ENCODE peak calls at places on chromosomes 7 and 10, in eight cellular contexts. One of them, this sample, is unnamed.

GRCh38 chr7:25549315-25549933 is 321.1 kb upstream of the NPVF start:
- DNase-seq in EL: no peak
- DNase-seq in activated CD4-positive, CD25-positive, alpha-beta regulatory T cell treated with anti-CD3 and anti-CD28 coated beads, Interleukin-2, amount 50 U/mL, for 72 hours: no peak
- DNase-seq in neural progenitor cell: peak; percentile 11
- DNase-seq in caudate nucleus: no peak
- DNase-seq in HCEC 1CT: no peak
- DNase-seq in GM23338: peak; percentile 7
- DNase-seq in EH: no peak
- DNase-seq in this sample: no peak

GRCh38 chr10:78925275-78925674 is 143.5 kb upstream of the ZMIZ1 start:
- DNase-seq in EL: no peak
- DNase-seq in activated CD4-positive, CD25-positive, alpha-beta regulatory T cell treated with anti-CD3 and anti-CD28 coated beads, Interleukin-2, amount 50 U/mL, for 72 hours: no peak
- DNase-seq in neural progenitor cell: no peak
- DNase-seq in caudate nucleus: no peak
- DNase-seq in HCEC 1CT: no peak
- DNase-seq in GM23338: no peak
- DNase-seq in EH: no peak
- DNase-seq in this sample: no peak

GRCh38 chr10:32981760-32982159 is 23.7 kb upstream of the ITGB1 start:
- DNase-seq in EL: peak; percentile 55
- DNase-seq in activated CD4-positive, CD25-positive, alpha-beta regulatory T cell treated with anti-CD3 and anti-CD28 coated beads, Interleukin-2, amount 50 U/mL, for 72 hours: no peak
- DNase-seq in neural progenitor cell: no peak
- DNase-seq in caudate nucleus: no peak
- DNase-seq in HCEC 1CT: peak; percentile 54
- DNase-seq in GM23338: no peak
- DNase-seq in EH: peak; percentile 57
- DNase-seq in this sample: no peak

GRCh38 chr10:133399123-133399601 is 5.2 kb downstream of the MTG1 start:
- DNase-seq in EL: no peak
- DNase-seq in activated CD4-positive, CD25-positive, alpha-beta regulatory T cell treated with anti-CD3 and anti-CD28 coated beads, Interleukin-2, amount 50 U/mL, for 72 hours: no peak
- DNase-seq in neural progenitor cell: no peak
- DNase-seq in caudate nucleus: no peak
- DNase-seq in HCEC 1CT: no peak
- DNase-seq in GM23338: no peak
- DNase-seq in EH: no peak
- DNase-seq in this sample: no peak

GRCh38 chr10:14093735-14094484 is 236.8 kb downstream of the FRMD4A start:
- DNase-seq in EL: peak; percentile 57
- DNase-seq in activated CD4-positive, CD25-positive, alpha-beta regulatory T cell treated with anti-CD3 and anti-CD28 coated beads, Interleukin-2, amount 50 U/mL, for 72 hours: no peak
- DNase-seq in neural progenitor cell: peak; percentile 68
- DNase-seq in caudate nucleus: no peak
- DNase-seq in HCEC 1CT: peak; percentile 54
- DNase-seq in GM23338: peak; percentile 84
- DNase-seq in EH: peak; percentile 76
- DNase-seq in this sample: peak; percentile 20

GRCh38 chr7:101156277-101156676 is 2.0 kb downstream of the AP1S1 start:
- DNase-seq in EL: no peak
- DNase-seq in activated CD4-positive, CD25-positive, alpha-beta regulatory T cell treated with anti-CD3 and anti-CD28 coated beads, Interleukin-2, amount 50 U/mL, for 72 hours: no peak
- DNase-seq in neural progenitor cell: no peak
- DNase-seq in caudate nucleus: no peak
- DNase-seq in HCEC 1CT: no peak
- DNase-seq in GM23338: peak; percentile 58
- DNase-seq in EH: no peak
- DNase-seq in this sample: no peak

GRCh38 chr7:122383934-122384333 is 79.4 kb upstream of the FEZF1 start:
- DNase-seq in EL: no peak
- DNase-seq in activated CD4-positive, CD25-positive, alpha-beta regulatory T cell treated with anti-CD3 and anti-CD28 coated beads, Interleukin-2, amount 50 U/mL, for 72 hours: no peak
- DNase-seq in neural progenitor cell: peak; percentile 46
- DNase-seq in caudate nucleus: no peak
- DNase-seq in HCEC 1CT: no peak
- DNase-seq in GM23338: no peak
- DNase-seq in EH: no peak
- DNase-seq in this sample: no peak

GRCh38 chr10:100779329-100779728 is 33.9 kb downstream of the PAX2 start:
- DNase-seq in EL: no peak
- DNase-seq in activated CD4-positive, CD25-positive, alpha-beta regulatory T cell treated with anti-CD3 and anti-CD28 coated beads, Interleukin-2, amount 50 U/mL, for 72 hours: no peak
- DNase-seq in neural progenitor cell: no peak
- DNase-seq in caudate nucleus: no peak
- DNase-seq in HCEC 1CT: no peak
- DNase-seq in GM23338: no peak
- DNase-seq in EH: no peak
- DNase-seq in this sample: no peak

GRCh38 chr7:101399759-101400158 is 37.1 kb downstream of the COL26A1 start:
- DNase-seq in EL: peak; percentile 44
- DNase-seq in activated CD4-positive, CD25-positive, alpha-beta regulatory T cell treated with anti-CD3 and anti-CD28 coated beads, Interleukin-2, amount 50 U/mL, for 72 hours: no peak
- DNase-seq in neural progenitor cell: no peak
- DNase-seq in caudate nucleus: no peak
- DNase-seq in HCEC 1CT: no peak
- DNase-seq in GM23338: no peak
- DNase-seq in EH: peak; percentile 69
- DNase-seq in this sample: no peak

GRCh38 chr10:55550241-55550640 is 749.2 kb upstream of the PCDH15 start:
- DNase-seq in EL: no peak
- DNase-seq in activated CD4-positive, CD25-positive, alpha-beta regulatory T cell treated with anti-CD3 and anti-CD28 coated beads, Interleukin-2, amount 50 U/mL, for 72 hours: no peak
- DNase-seq in neural progenitor cell: no peak
- DNase-seq in caudate nucleus: no peak
- DNase-seq in HCEC 1CT: no peak
- DNase-seq in GM23338: no peak
- DNase-seq in EH: no peak
- DNase-seq in this sample: no peak

GRCh38 chr10:101050206-101051069 is 11.4 kb upstream of the KAZALD1 start:
- DNase-seq in EL: peak; percentile 57
- DNase-seq in activated CD4-positive, CD25-positive, alpha-beta regulatory T cell treated with anti-CD3 and anti-CD28 coated beads, Interleukin-2, amount 50 U/mL, for 72 hours: peak; percentile 82
- DNase-seq in neural progenitor cell: peak; percentile 86
- DNase-seq in caudate nucleus: no peak
- DNase-seq in HCEC 1CT: peak; percentile 19
- DNase-seq in GM23338: peak; percentile 89
- DNase-seq in EH: peak; percentile 56
- DNase-seq in this sample: peak; percentile 88

GRCh38 chr7:157097056-157097329 is 41.7 kb upstream of the UBE3C start:
- DNase-seq in EL: no peak
- DNase-seq in activated CD4-positive, CD25-positive, alpha-beta regulatory T cell treated with anti-CD3 and anti-CD28 coated beads, Interleukin-2, amount 50 U/mL, for 72 hours: no peak
- DNase-seq in neural progenitor cell: no peak
- DNase-seq in caudate nucleus: no peak
- DNase-seq in HCEC 1CT: no peak
- DNase-seq in GM23338: no peak
- DNase-seq in EH: no peak
- DNase-seq in this sample: no peak

GRCh38 chr10:15440204-15440711 is 69.2 kb upstream of the FAM171A1 start:
- DNase-seq in EL: no peak
- DNase-seq in activated CD4-positive, CD25-positive, alpha-beta regulatory T cell treated with anti-CD3 and anti-CD28 coated beads, Interleukin-2, amount 50 U/mL, for 72 hours: no peak
- DNase-seq in neural progenitor cell: no peak
- DNase-seq in caudate nucleus: no peak
- DNase-seq in HCEC 1CT: no peak
- DNase-seq in GM23338: no peak
- DNase-seq in EH: no peak
- DNase-seq in this sample: no peak

GRCh38 chr10:113221756-113222168 is 271.7 kb downstream of the TCF7L2 start:
- DNase-seq in EL: peak; percentile 58
- DNase-seq in activated CD4-positive, CD25-positive, alpha-beta regulatory T cell treated with anti-CD3 and anti-CD28 coated beads, Interleukin-2, amount 50 U/mL, for 72 hours: no peak
- DNase-seq in neural progenitor cell: no peak
- DNase-seq in caudate nucleus: no peak
- DNase-seq in HCEC 1CT: no peak
- DNase-seq in GM23338: peak; percentile 51
- DNase-seq in EH: peak; percentile 70
- DNase-seq in this sample: no peak

GRCh38 chr10:87861566-87861952 is 1.8 kb downstream of the KLLN start:
- DNase-seq in EL: peak; percentile 89
- DNase-seq in activated CD4-positive, CD25-positive, alpha-beta regulatory T cell treated with anti-CD3 and anti-CD28 coated beads, Interleukin-2, amount 50 U/mL, for 72 hours: no peak
- DNase-seq in neural progenitor cell: peak; percentile 74
- DNase-seq in caudate nucleus: no peak
- DNase-seq in HCEC 1CT: peak; percentile 82
- DNase-seq in GM23338: peak; percentile 63
- DNase-seq in EH: peak; percentile 87
- DNase-seq in this sample: peak; percentile 41

GRCh38 chr10:6208781-6209235 is 6.1 kb downstream of the PFKFB3 start:
- DNase-seq in EL: no peak
- DNase-seq in activated CD4-positive, CD25-positive, alpha-beta regulatory T cell treated with anti-CD3 and anti-CD28 coated beads, Interleukin-2, amount 50 U/mL, for 72 hours: no peak
- DNase-seq in neural progenitor cell: no peak
- DNase-seq in caudate nucleus: no peak
- DNase-seq in HCEC 1CT: no peak
- DNase-seq in GM23338: no peak
- DNase-seq in EH: no peak
- DNase-seq in this sample: no peak

GRCh38 chr7:107147464-107148214 is 21.2 kb upstream of the HBP1 start:
- DNase-seq in EL: peak; percentile 42
- DNase-seq in activated CD4-positive, CD25-positive, alpha-beta regulatory T cell treated with anti-CD3 and anti-CD28 coated beads, Interleukin-2, amount 50 U/mL, for 72 hours: no peak
- DNase-seq in neural progenitor cell: peak; percentile 50
- DNase-seq in caudate nucleus: no peak
- DNase-seq in HCEC 1CT: peak; percentile 51
- DNase-seq in GM23338: peak; percentile 60
- DNase-seq in EH: peak; percentile 50
- DNase-seq in this sample: no peak

GRCh38 chr7:128168667-128169210 is 72.3 kb upstream of the LEP start:
- DNase-seq in EL: no peak
- DNase-seq in activated CD4-positive, CD25-positive, alpha-beta regulatory T cell treated with anti-CD3 and anti-CD28 coated beads, Interleukin-2, amount 50 U/mL, for 72 hours: no peak
- DNase-seq in neural progenitor cell: peak; percentile 92
- DNase-seq in caudate nucleus: no peak
- DNase-seq in HCEC 1CT: no peak
- DNase-seq in GM23338: peak; percentile 96
- DNase-seq in EH: peak; percentile 29
- DNase-seq in this sample: no peak

GRCh38 chr10:97292097-97292861 is at the start of gene ARHGAP19:
- DNase-seq in EL: peak; percentile 99
- DNase-seq in activated CD4-positive, CD25-positive, alpha-beta regulatory T cell treated with anti-CD3 and anti-CD28 coated beads, Interleukin-2, amount 50 U/mL, for 72 hours: peak; percentile 85
- DNase-seq in neural progenitor cell: peak; percentile 98
- DNase-seq in caudate nucleus: peak; percentile 91
- DNase-seq in HCEC 1CT: peak; percentile 99
- DNase-seq in GM23338: peak; percentile 99
- DNase-seq in EH: peak; percentile 99
- DNase-seq in this sample: peak; percentile 61

This sample was measured in 8988T.